ENCODE peak calls at places on chromosome 22, in five cellular contexts. Y, R, E, I and O are unnamed samples. For H3K9me3 and H3K27me3, the result is how much of the 10 kb centered on the place peaks cover.

GRCh38 chr22:41429946-41430332 is 16.7 kb downstream of the TOB2 start:
- DNase-seq in Y (no peak), R (no peak), E (no peak), I (no peak), O (no peak)

GRCh38 chr22:50701076-50701419 is 28.4 kb downstream of the SHANK3 start:
- DNase-seq in Y (no peak), R (no peak), E (no peak), I (peak), O (no peak)

GRCh38 chr22:45968003-45968650 is 8.8 kb downstream of the WNT7B start:
- DNase-seq in Y (peak), R (peak), E (no peak), I (no peak), O (peak)

GRCh38 chr22:46077669-46078099 is 72.6 kb upstream of the PPARA start:
- DNase-seq in Y (no peak), R (no peak), E (no peak), I (peak), O (peak)

GRCh38 chr22:24427500-24428164 is at the start of gene ADORA2A:
- DNase-seq in Y (no peak), R (no peak), E (no peak), I (peak), O (no peak)

GRCh38 chr22:17087176-17088131 is 2.7 kb downstream of the IL17RA start:
- DNase-seq in Y (peak), R (peak), E (no peak), I (no peak), O (peak)

GRCh38 chr22:47918936-47919505 is 1156.6 kb downstream of the TBC1D22A start:
- DNase-seq in Y (no peak), R (no peak), E (peak), I (no peak), O (no peak)

GRCh38 chr22:30365891-30366290 is 9.1 kb downstream of the CCDC157 start:
- DNase-seq in Y (no peak), R (no peak), E (no peak), I (no peak), O (no peak)

GRCh38 chr22:40499187-40499753 is 128.9 kb downstream of the SGSM3 start:
- DNase-seq in Y (peak), R (peak), E (no peak), I (no peak), O (peak)

GRCh38 chr22:42560781-42561180 is 7.0 kb downstream of the SERHL2 start:
- DNase-seq in Y (peak), R (no peak), E (peak), I (no peak), O (no peak)

GRCh38 chr22:27704581-27704980 is 97.0 kb downstream of the MN1 start:
- DNase-seq in Y (no peak), R (no peak), E (no peak), I (no peak), O (no peak)

GRCh38 chr22:17205432-17205831 is 13.8 kb downstream of the ADA2 start:
- DNase-seq in Y (no peak), R (no peak), E (no peak), I (peak), O (no peak)

GRCh38 chr22:42962295-42963230 is 52.4 kb downstream of the PACSIN2 start:
- DNase-seq in Y (peak), R (peak), E (no peak), I (no peak), O (no peak)

GRCh38 chr22:50526849-50527801 is 1.7 kb upstream of the SCO2 start:
- DNase-seq in Y (peak), R (no peak), E (peak), I (peak), O (peak)

GRCh38 chr22:30869996-30870395 is 98.6 kb downstream of the MORC2 start:
- DNase-seq in Y (no peak), R (no peak), E (no peak), I (no peak), O (no peak)

GRCh38 chr22:45997077-45997774 is 20.3 kb upstream of the WNT7B start:
- DNase-seq in Y (peak), R (peak), E (peak), I (peak), O (peak)

GRCh38 chr22:43859621-43860020 is 2.7 kb downstream of the SULT4A1 start:
- DNase-seq in Y (no peak), R (no peak), E (no peak), I (peak), O (no peak)

GRCh38 chr22:37256075-37256726 is 12.1 kb upstream of the RAC2 start:
- DNase-seq in Y (no peak), R (no peak), E (no peak), I (no peak), O (no peak)

GRCh38 chr22:19597399-19597735 is 73.2 kb upstream of the CLDN5 start:
- DNase-seq in Y (peak), R (no peak), E (no peak), I (no peak), O (no peak)

GRCh38 chr22:27399161-27399560 is 402.4 kb downstream of the MN1 start:
- DNase-seq in Y (no peak), R (no peak), E (no peak), I (no peak), O (no peak)

GRCh38 chr22:17946691-17947367 is 77.5 kb downstream of the MICAL3 start:
- DNase-seq in Y (no peak), R (no peak), E (no peak), I (no peak), O (no peak)

GRCh38 chr22:35191412-35191811 is 65.9 kb upstream of the HMGXB4 start:
- DNase-seq in Y (peak), R (peak), E (no peak), I (no peak), O (peak)

GRCh38 chr22:26172389-26172990 is 3.2 kb downstream of the SEZ6L start:
- DNase-seq in Y (peak), R (peak), E (peak), I (peak), O (no peak)

GRCh38 chr22:39581303-39581702 is 10.8 kb downstream of the CACNA1I start:
- DNase-seq in Y (no peak), R (no peak), E (no peak), I (no peak), O (no peak)

GRCh38 chr22:47199261-47199948 is 437.0 kb downstream of the TBC1D22A start:
- DNase-seq in Y (no peak), R (no peak), E (no peak), I (peak), O (no peak)

GRCh38 chr22:31969789-31970489 is 25.6 kb downstream of the YWHAH start:
- DNase-seq in Y (peak), R (peak), E (peak), I (peak), O (peak)

GRCh38 chr22:42993651-42994275 is 21.2 kb downstream of the PACSIN2 start:
- DNase-seq in Y (peak), R (peak), E (no peak), I (no peak), O (no peak)

GRCh38 chr22:26806445-26807170 is 149.2 kb downstream of the MIAT start:
- DNase-seq in Y (no peak), R (no peak), E (no peak), I (no peak), O (no peak)

GRCh38 chr22:25110846-25111578 is 88.6 kb upstream of the CRYBB3 start:
- DNase-seq in Y (peak), R (peak), E (peak), I (peak), O (peak)

GRCh38 chr22:17952273-17952801 is 72.0 kb downstream of the MICAL3 start:
- DNase-seq in Y (no peak), R (no peak), E (no peak), I (no peak), O (peak)

GRCh38 chr22:46916886-46917625 is 154.6 kb downstream of the TBC1D22A start:
- DNase-seq in Y (no peak), R (no peak), E (no peak), I (no peak), O (no peak)

GRCh38 chr22:47624277-47625012 is 862.0 kb downstream of the TBC1D22A start:
- DNase-seq in Y (no peak), R (no peak), E (no peak), I (no peak), O (no peak)

DNA sequence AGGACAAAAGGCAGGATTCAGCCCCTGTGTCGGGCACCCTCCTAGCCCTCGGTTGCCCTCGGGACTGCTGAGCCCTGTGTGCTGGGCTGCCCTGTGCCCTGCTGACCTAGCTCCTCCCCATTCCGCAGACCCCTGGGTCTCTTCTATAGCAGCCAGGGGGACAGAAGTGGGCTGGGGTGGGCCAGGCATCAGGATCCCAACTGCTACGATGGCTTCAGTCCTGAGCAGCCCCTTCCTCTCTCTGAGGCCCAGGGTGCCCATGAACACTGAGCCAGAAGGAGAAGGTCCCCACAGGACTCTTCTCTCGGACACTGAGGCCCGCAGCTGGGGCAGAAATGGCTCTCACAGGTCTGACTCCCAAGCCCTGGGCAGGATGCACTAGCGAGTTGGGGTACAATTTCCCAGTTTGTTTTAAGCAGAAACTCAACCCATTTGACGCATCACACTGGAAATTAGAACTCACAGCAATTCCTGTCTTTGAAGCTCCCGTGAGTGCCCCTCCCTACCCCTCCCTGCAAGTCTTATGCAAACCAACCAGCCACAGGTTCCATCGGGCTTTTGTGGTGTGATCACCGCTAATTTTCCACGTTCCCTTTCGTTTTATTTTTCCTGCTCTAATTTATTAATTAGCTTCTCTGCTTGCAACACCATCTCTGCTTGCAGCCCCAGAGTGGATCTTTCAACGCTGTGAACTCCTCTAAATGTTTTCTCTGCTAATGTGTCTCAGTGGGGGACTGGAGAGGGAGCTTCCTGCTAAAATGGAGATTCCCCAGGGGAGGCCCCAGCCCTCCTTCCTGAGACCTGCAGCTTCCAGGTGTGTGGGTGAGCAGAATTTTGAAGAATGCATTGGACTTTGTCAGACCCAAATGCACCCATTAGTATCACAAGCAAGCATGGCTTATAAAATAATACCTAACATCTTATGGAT is 56.7 kb downstream of the PHF21B start:
- DNase-seq in Y (no peak), R (no peak), E (no peak), I (no peak), O (no peak)
- H3K9me3 ChIP-seq in Y (under half), R (under half), E (under half), I (under half), O (under half)

GRCh38 chr22:23219787-23220484 is 39.6 kb downstream of the BCR start:
- DNase-seq in Y (peak), R (peak), E (peak), I (no peak), O (peak)
- H3K4me3 ChIP-seq in Y (no peak), R (no peak), E (no peak), I (no peak), O (no peak)

GRCh38 chr22:29074276-29074625 is 1.4 kb downstream of the KREMEN1 start:
- DNase-seq in Y (no peak), R (no peak), E (no peak), I (no peak), O (no peak)
- H3K27me3 ChIP-seq in Y (under half), R (under half), E (under half), I (under half), O (under half)

GRCh38 chr22:49328630-49329405 is 498.9 kb downstream of the BRD1 start:
- DNase-seq in Y (no peak), R (no peak), E (no peak), I (peak), O (no peak)
- H3K9me3 ChIP-seq in Y (under half), R (half or more), E (under half), I (under half), O (under half)